ENCODE peak calls at places on chromosomes 2 and 18, in eight cellular contexts. G is GM13977; P is stimulated activated CD4-positive, alpha-beta T cell treated with anti-CD3 and anti-CD28 coated beads, Interleukin-4, amount 100 ng/mL, for 1 hour; J is germinal center; A is activated B cell treated with CpG ODN at 0.5 μM for 24 hours; Q is kidney; X is neural progenitor cell; Z is LoVo. V is an unnamed sample.

GRCh38 chr2:163734911-163735691 is 707 bp downstream of the FIGN start:
- DNase-seq in X (peak), G (no peak), A (no peak), P (no peak), J (no peak), Z (no peak), Q (no peak), V (no peak)

GRCh38 chr2:212107014-212107413 is 431.6 kb downstream of the ERBB4 start:
- DNase-seq in Z (no peak), P (no peak), G (no peak), J (no peak), A (no peak), Q (peak), X (no peak), V (no peak)

GRCh38 chr2:69041214-69041613 is 28.2 kb downstream of the ANTXR1 start:
- DNase-seq in P (no peak), Z (no peak), Q (no peak), X (no peak), G (no peak), A (no peak), J (no peak), V (no peak)

GRCh38 chr2:44246436-44246835 is 28.8 kb upstream of the SLC3A1 start:
- DNase-seq in Q (no peak), A (no peak), Z (no peak), J (no peak), X (no peak), G (no peak), P (no peak), V (no peak)

GRCh38 chr18:4544131-4544530 is 89.0 kb upstream of the DLGAP1 start:
- DNase-seq in G (no peak), A (no peak), P (no peak), Z (peak), J (no peak), Q (no peak), X (no peak), V (no peak)

GRCh38 chr2:191155608-191156071 is 4.8 kb upstream of the STAT4 start:
- DNase-seq in A (no peak), J (no peak), Q (no peak), Z (peak), P (no peak), G (peak), X (no peak), V (no peak)

GRCh38 chr2:231622963-231623362 is 30.3 kb downstream of the TEX44 start:
- DNase-seq in A (no peak), Z (no peak), J (no peak), Q (no peak), G (no peak), P (no peak), X (no peak), V (no peak)

GRCh38 chr2:72953976-72954375 is 36.7 kb downstream of the EMX1 start:
- DNase-seq in J (no peak), Z (no peak), G (no peak), X (no peak), A (no peak), P (no peak), Q (peak), V (no peak)

GRCh38 chr2:173972636-173973035 is 7.5 kb upstream of the SP3 start:
- DNase-seq in G (no peak), Q (no peak), P (no peak), J (no peak), A (no peak), Z (peak), X (no peak), V (no peak)

GRCh38 chr18:79600141-79600540 is 79.5 kb upstream of the CTDP1 start:
- DNase-seq in X (no peak), J (no peak), Z (no peak), Q (peak), A (no peak), P (no peak), G (no peak), V (no peak)

GRCh38 chr2:41879367-41879871 is 168.4 kb upstream of the PKDCC start:
- DNase-seq in X (peak), Q (no peak), Z (no peak), A (no peak), P (no peak), J (no peak), G (no peak), V (peak)

GRCh38 chr18:79630266-79631095 is 49.1 kb upstream of the CTDP1 start:
- DNase-seq in Z (no peak), A (no peak), J (no peak), P (no peak), Q (peak), X (no peak), G (no peak), V (no peak)

GRCh38 chr2:206776432-206776831 is 11.0 kb downstream of the FASTKD2 start:
- DNase-seq in Z (no peak), A (no peak), X (no peak), J (no peak), Q (no peak), P (no peak), G (no peak), V (no peak)

V was measured in hypothalamus.